ENCODE peak calls at places on chromosomes 6 and 20, in eight cellular contexts. P, Q, W, G, N, S, C and R are unnamed samples.

GRCh38 chr20:25269057-25269832 is 21.4 kb downstream of the PYGB start:
- DNase-seq in P (no peak), Q (no peak), W (peak; percentile 3), G (no peak), N (no peak), S (no peak), C (no peak), R (no peak)

GRCh38 chr6:134706153-134706552 is 243.7 kb downstream of the ALDH8A1 start:
- DNase-seq in P (no peak), Q (no peak), W (no peak), G (no peak), N (peak; percentile 25), S (no peak), C (no peak), R (no peak)

GRCh38 chr6:148296746-148297145 is 45.9 kb upstream of the SASH1 start:
- DNase-seq in P (no peak), Q (no peak), W (no peak), G (no peak), N (no peak), S (no peak), C (no peak), R (no peak)

GRCh38 chr6:68196645-68197044 is 438.4 kb upstream of the ADGRB3 start:
- DNase-seq in P (no peak), Q (peak; percentile 48), W (no peak), G (no peak), N (peak; percentile 3), S (no peak), C (no peak), R (no peak)

GRCh38 chr6:40810176-40810575 is 223.0 kb upstream of the LRFN2 start:
- DNase-seq in P (no peak), Q (no peak), W (no peak), G (no peak), N (no peak), S (no peak), C (no peak), R (no peak)

GRCh38 chr6:163572612-163573011 is 158.1 kb downstream of the QKI start:
- DNase-seq in P (no peak), Q (no peak), W (no peak), G (no peak), N (no peak), S (no peak), C (no peak), R (no peak)

GRCh38 chr6:85923013-85923430 is 280.3 kb upstream of the SYNCRIP start:
- DNase-seq in P (peak; percentile 51), Q (peak; percentile 44), W (no peak), G (no peak), N (peak; percentile 80), S (no peak), C (no peak), R (no peak)

GRCh38 chr6:14601490-14601889 is 483.9 kb downstream of the CD83 start:
- DNase-seq in P (no peak), Q (no peak), W (no peak), G (no peak), N (no peak), S (no peak), C (no peak), R (no peak)

GRCh38 chr20:4787069-4787468 is 65.4 kb downstream of the PRND start:
- DNase-seq in P (no peak), Q (no peak), W (no peak), G (no peak), N (no peak), S (no peak), C (no peak), R (no peak)

GRCh38 chr6:64081459-64081858 is 445.9 kb downstream of the PHF3 start:
- DNase-seq in P (no peak), Q (no peak), W (no peak), G (no peak), N (no peak), S (no peak), C (no peak), R (no peak)

GRCh38 chr6:44054635-44055559 is 72.4 kb downstream of the MRPL14 start:
- DNase-seq in P (no peak), Q (no peak), W (no peak), G (no peak), N (no peak), S (no peak), C (no peak), R (no peak)

GRCh38 chr6:130598021-130598989 is 228.9 kb upstream of the SMLR1 start:
- DNase-seq in P (no peak), Q (no peak), W (no peak), G (no peak), N (no peak), S (no peak), C (no peak), R (no peak)

GRCh38 chr6:128519931-128520435 is 416 bp downstream of the PTPRK start:
- DNase-seq in P (peak; percentile 73), Q (no peak), W (no peak), G (peak; percentile 37), N (no peak), S (peak; percentile 4), C (peak; percentile 38), R (peak; percentile 70)

GRCh38 chr6:159125977-159126376 is 43.2 kb upstream of the FNDC1 start:
- DNase-seq in P (no peak), Q (no peak), W (peak; percentile 70), G (peak; percentile 70), N (no peak), S (no peak), C (no peak), R (no peak)

GRCh38 chr6:143449082-143449481 is 1.4 kb downstream of the ADAT2 start:
- DNase-seq in P (no peak), Q (no peak), W (no peak), G (no peak), N (no peak), S (no peak), C (no peak), R (no peak)
- H3K27ac ChIP-seq in P (no peak overlapping the region), Q (no peak overlapping the region), W (no peak overlapping the region), G (no peak overlapping the region), N (no peak overlapping the region), S (no peak overlapping the region), C (no peak overlapping the region), R (no peak overlapping the region)

DNA sequence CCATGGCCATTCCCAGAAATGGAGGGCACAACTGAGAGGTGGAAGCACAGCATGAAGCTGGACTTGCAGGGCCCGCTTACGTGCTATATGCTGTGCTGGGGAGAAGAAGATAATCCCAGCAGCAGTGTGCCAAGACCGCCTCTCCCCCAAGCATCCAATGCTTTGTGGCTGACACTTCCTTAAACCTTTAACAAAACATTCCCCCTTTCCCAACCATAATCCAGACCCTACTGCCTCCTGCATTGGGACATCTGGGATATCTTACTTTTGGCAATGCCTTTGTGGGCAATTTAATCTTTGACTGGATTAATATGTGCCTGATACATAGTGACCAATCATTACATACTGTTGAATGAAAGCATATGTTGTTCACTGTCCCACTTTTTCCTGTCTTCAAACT is 3.1 kb upstream of the TENT5A start:
- DNase-seq in P (no peak), Q (no peak), W (no peak), G (no peak), N (no peak), S (no peak), C (no peak), R (no peak)
- H3K4me1 ChIP-seq in P (peaks cover 6% of the 10 kb centered on the region), Q (no peaks in the 10 kb centered on the region), W (no peaks in the 10 kb centered on the region), G (peaks cover 32% of the 10 kb centered on the region), N (peaks cover 1% of the 10 kb centered on the region), S (no peaks in the 10 kb centered on the region), C (peaks cover 15% of the 10 kb centered on the region), R (peaks cover 7% of the 10 kb centered on the region)

GRCh38 chr6:169800668-169801395 is 49.4 kb downstream of the ERMARD start:
- DNase-seq in P (no peak), Q (no peak), W (peak; percentile 36), G (no peak), N (no peak), S (no peak), C (peak; percentile 30), R (no peak)
- H3K27ac ChIP-seq in P (no peak overlapping the region), Q (no peak overlapping the region), W (no peak overlapping the region), G (no peak overlapping the region), N (no peak overlapping the region), S (no peak overlapping the region), C (peak overlapping the region; percentile 4), R (no peak overlapping the region)

DNA sequence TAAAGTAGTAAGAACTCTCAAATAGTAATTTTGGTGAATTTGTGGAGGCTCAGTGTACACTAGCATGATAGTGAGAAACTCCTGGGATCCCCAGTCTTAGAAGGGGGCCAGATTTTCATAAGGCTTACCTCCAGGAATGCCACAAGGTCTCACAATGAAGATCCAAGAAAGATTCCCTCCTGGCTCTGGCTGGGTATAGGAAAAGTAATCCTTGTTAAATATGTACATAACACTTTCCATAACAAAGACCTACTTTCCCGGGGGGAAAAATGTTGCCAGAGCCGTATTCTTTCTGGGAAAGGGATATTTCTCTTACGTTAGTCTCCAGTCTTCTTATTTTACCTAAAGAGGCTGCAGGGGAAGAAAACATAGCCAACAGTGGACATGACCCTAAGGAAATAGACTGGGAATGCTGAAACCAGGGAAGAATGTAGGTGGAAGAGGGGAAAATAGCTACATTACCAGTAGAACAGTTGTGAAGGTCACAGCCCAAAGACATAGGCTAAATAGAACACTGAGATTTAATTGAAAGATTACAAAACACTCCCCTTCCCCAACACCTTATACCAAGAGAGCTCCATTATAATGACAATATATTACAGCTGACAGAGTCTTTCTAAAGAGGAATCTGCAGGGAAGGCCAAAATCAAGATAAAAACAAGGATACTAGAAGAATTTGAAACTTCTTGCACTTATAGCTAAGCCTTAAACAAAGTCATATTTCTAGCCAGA is 34.9 kb upstream of the ISM1 start:
- DNase-seq in P (no peak), Q (no peak), W (no peak), G (no peak), N (no peak), S (no peak), C (no peak), R (no peak)
- H3K4me1 ChIP-seq in P (no peaks in the 10 kb centered on the region), Q (no peaks in the 10 kb centered on the region), W (no peaks in the 10 kb centered on the region), G (no peaks in the 10 kb centered on the region), N (no peaks in the 10 kb centered on the region), S (no peaks in the 10 kb centered on the region), C (no peaks in the 10 kb centered on the region), R (no peaks in the 10 kb centered on the region)

DNA sequence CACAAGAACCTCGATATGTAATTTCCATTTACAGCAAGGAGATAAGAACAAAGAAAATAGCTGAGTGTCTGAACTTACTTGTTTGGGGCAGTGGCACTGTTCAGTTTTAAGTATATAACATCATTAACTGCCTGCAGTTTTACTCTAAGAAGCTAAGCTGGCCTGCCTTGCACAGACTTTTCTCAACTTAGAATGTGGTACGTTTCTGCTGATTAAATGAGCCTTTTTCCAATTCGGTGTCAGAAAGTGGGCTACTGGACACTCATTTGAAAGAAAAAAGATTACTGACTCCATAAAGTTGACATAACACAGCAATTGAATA is 2.1 kb downstream of the ZMYND8 start:
- DNase-seq in P (no peak), Q (no peak), W (no peak), G (no peak), N (no peak), S (no peak), C (no peak), R (no peak)
- H3K27ac ChIP-seq in P (peak overlapping the region; percentile 92), Q (peak overlapping the region; percentile 90), W (peak overlapping the region; percentile 97), G (peak overlapping the region; percentile 100), N (peak overlapping the region; percentile 98), S (peak overlapping the region; percentile 97), C (peak overlapping the region; percentile 100), R (peak overlapping the region; percentile 99)

GRCh38 chr6:12637960-12638641 is 78.5 kb upstream of the PHACTR1 start:
- DNase-seq in P (peak; percentile 56), Q (peak; percentile 27), W (no peak), G (peak; percentile 28), N (peak; percentile 76), S (no peak), C (peak; percentile 35), R (peak; percentile 61)
- H3K4me1 ChIP-seq in P (no peaks in the 10 kb centered on the region), Q (no peaks in the 10 kb centered on the region), W (no peaks in the 10 kb centered on the region), G (peaks cover 12% of the 10 kb centered on the region), N (no peaks in the 10 kb centered on the region), S (peaks cover 11% of the 10 kb centered on the region), C (no peaks in the 10 kb centered on the region), R (no peaks in the 10 kb centered on the region)

GRCh38 chr6:11363881-11364576 is 131.6 kb upstream of the NEDD9 start:
- DNase-seq in P (no peak), Q (no peak), W (no peak), G (no peak), N (no peak), S (no peak), C (no peak), R (no peak)
- H3K27ac ChIP-seq in P (no peak overlapping the region), Q (no peak overlapping the region), W (peak overlapping the region; percentile 66), G (peak overlapping the region; percentile 88), N (no peak overlapping the region), S (peak overlapping the region; percentile 86), C (peak overlapping the region; percentile 37), R (peak overlapping the region; percentile 83)